ENCODE peak calls at places on chromosomes 6 and 20, in ten cellular contexts. U is adrenal gland, X is dorsolateral prefrontal cortex, H is foreskin keratinocyte, R is mucosa of descending colon, J is GM10248, V is A549, A is NB4, E is RWPE1, K is Peyer's patch. D is an unnamed sample.

GRCh38 chr6:156773935-156774871 is 3.0 kb upstream of the ARID1B start:
- DNase-seq in U (no peak), X (no peak), H (no peak), R (no peak), J (no peak), V (no peak), A (peak; percentile 32), E (no peak), K (no peak), D (no peak)

GRCh38 chr20:22723659-22724058 is 139.3 kb upstream of the FOXA2 start:
- DNase-seq in U (no peak), X (no peak), H (no peak), R (no peak), J (no peak), V (peak; percentile 29), A (no peak), E (no peak), K (no peak), D (no peak)

GRCh38 chr6:169229611-169230321 is 23.9 kb downstream of the THBS2 start:
- DNase-seq in U (no peak), X (no peak), H (no peak), R (no peak), J (no peak), V (no peak), A (no peak), E (no peak), K (no peak), D (no peak)

GRCh38 chr6:16723833-16724232 is 37.4 kb downstream of the ATXN1 start:
- DNase-seq in U (peak; percentile 56), X (no peak), H (peak; percentile 90), R (peak; percentile 10), J (no peak), V (peak; percentile 61), A (peak; percentile 38), E (peak; percentile 79), K (no peak), D (peak; percentile 78)

GRCh38 chr6:33429745-33430042 is 9.8 kb downstream of the SYNGAP1 start:
- DNase-seq in U (no peak), X (no peak), H (no peak), R (no peak), J (no peak), V (no peak), A (no peak), E (no peak), K (no peak), D (no peak)

GRCh38 chr6:34953084-34954025 is 64.3 kb downstream of the ANKS1A start:
- DNase-seq in U (no peak), X (no peak), H (peak; percentile 28), R (peak; percentile 12), J (no peak), V (peak; percentile 79), A (peak; percentile 20), E (peak; percentile 55), K (no peak), D (no peak)

GRCh38 chr6:44672838-44673237 is 285.3 kb downstream of the CDC5L start:
- DNase-seq in U (no peak), X (no peak), H (peak; percentile 59), R (no peak), J (no peak), V (no peak), A (no peak), E (peak; percentile 38), K (no peak), D (no peak)

GRCh38 chr6:120938876-120939231 is 395.4 kb downstream of the TBC1D32 start:
- DNase-seq in U (no peak), X (no peak), H (no peak), R (no peak), J (peak; percentile 47), V (no peak), A (peak; percentile 29), E (no peak), K (no peak), D (no peak)

GRCh38 chr6:30837870-30838269 is 46.4 kb upstream of the DDR1 start:
- DNase-seq in U (no peak), X (no peak), H (no peak), R (no peak), J (no peak), V (no peak), A (no peak), E (no peak), K (no peak), D (no peak)

GRCh38 chr20:4781637-4782349 is 60.1 kb downstream of the PRND start:
- DNase-seq in U (no peak), X (no peak), H (no peak), R (no peak), J (no peak), V (no peak), A (no peak), E (no peak), K (no peak), D (no peak)

GRCh38 chr6:136254851-136255466 is 4.8 kb upstream of the MTFR2 start:
- DNase-seq in U (no peak), X (no peak), H (no peak), R (no peak), J (no peak), V (no peak), A (no peak), E (no peak), K (no peak), D (no peak)

GRCh38 chr6:127023001-127023778 is 95.3 kb upstream of the RSPO3 start:
- DNase-seq in U (no peak), X (no peak), H (no peak), R (no peak), J (no peak), V (peak; percentile 17), A (no peak), E (no peak), K (no peak), D (no peak)

GRCh38 chr6:162123797-162124196 is 603.8 kb downstream of the PRKN start:
- DNase-seq in U (no peak), X (no peak), H (no peak), R (no peak), J (no peak), V (peak; percentile 9), A (peak; percentile 30), E (no peak), K (no peak), D (no peak)
- TF ChIP-seq CTCF in U (no peak), X (peak; percentile 16), H (peak; percentile 23), R (no peak), J (no peak), V (peak; percentile 7), A (peak; percentile 26), E (no peak), K (no peak), D (peak; percentile 28)

GRCh38 chr6:85643530-85644373 is 1.1 kb upstream of the SYNCRIP start:
- DNase-seq in U (peak; percentile 94), X (peak; percentile 78), H (peak; percentile 82), R (peak; percentile 89), J (peak; percentile 71), V (peak; percentile 88), A (peak; percentile 98), E (peak; percentile 95), K (peak; percentile 95), D (peak; percentile 95)

GRCh38 chr6:85641522-85641915 is 1.2 kb downstream of the SYNCRIP start:
- DNase-seq in U (no peak), X (no peak), H (no peak), R (no peak), J (no peak), V (no peak), A (no peak), E (no peak), K (no peak), D (no peak)

GRCh38 chr6:85642774-85643529 is at the start of gene SYNCRIP:
- DNase-seq in U (peak; percentile 99), X (peak; percentile 98), H (peak; percentile 94), R (peak; percentile 99), J (peak; percentile 92), V (peak; percentile 97), A (peak; percentile 99), E (peak; percentile 77), K (peak; percentile 98), D (peak; percentile 98)

GRCh38 chr6:85640806-85641205 is 1.9 kb downstream of the SYNCRIP start:
- DNase-seq in U (no peak), X (no peak), H (no peak), R (no peak), J (no peak), V (no peak), A (no peak), E (no peak), K (no peak), D (no peak)

GRCh38 chr6:85641916-85642773 is 541 bp downstream of the SYNCRIP start:
- DNase-seq in U (peak; percentile 68), X (peak; percentile 52), H (no peak), R (peak; percentile 70), J (peak; percentile 39), V (peak; percentile 48), A (peak; percentile 76), E (peak; percentile 18), K (peak; percentile 73), D (no peak)
- TF ChIP-seq CTCF in U (no peak), X (no peak), H (no peak), R (no peak), J (no peak), V (no peak), A (no peak), E (no peak), K (no peak), D (no peak)

DNA sequence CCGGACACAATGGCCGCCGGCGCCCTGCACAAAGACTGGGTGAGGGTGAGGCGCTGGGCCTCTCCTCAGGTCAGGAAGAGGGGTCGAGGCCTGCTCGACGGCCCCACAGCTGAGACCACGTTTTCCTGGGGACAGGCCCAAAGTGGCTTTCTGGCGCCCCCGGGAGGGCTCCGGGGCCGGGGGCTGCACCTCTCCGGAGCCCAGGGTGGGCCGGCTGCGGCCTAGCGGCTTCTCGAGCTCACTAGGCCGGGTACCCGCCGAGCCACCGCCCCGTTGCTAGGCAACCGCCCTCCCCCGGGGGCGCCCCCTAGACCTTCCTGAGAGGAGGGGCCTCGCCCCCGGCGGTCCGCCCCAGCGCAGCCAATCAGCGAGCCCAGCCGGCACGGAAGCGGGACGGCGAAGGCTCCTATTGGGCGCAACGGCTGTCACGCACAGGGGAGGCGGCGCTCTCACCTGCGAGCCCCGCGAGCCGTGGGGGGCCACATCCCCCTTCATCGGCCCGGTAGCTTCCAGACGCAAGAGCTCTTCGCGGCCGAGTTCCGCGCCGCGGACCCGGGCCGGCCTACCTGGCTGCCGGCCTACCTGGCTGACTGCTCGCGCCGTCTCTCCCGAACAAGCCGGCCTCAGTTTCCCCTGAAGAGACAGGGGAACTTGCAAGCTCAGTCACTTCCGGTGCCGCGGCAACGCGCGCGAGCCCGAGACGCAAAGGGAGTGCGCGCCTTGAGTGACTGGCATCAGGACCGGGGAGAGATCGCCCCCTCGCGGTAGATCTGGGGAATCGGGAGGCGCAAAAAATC is 812 bp upstream of the BCL2L1 start:
- DNase-seq in U (peak; percentile 98), X (peak; percentile 98), H (peak; percentile 90), R (peak; percentile 96), J (peak; percentile 100), V (peak; percentile 99), A (peak; percentile 99), E (peak; percentile 100), K (peak; percentile 98), D (peak; percentile 97)
- TF ChIP-seq CTCF in U (peak; percentile 98), X (peak; percentile 89), H (peak; percentile 99), R (peak; percentile 82), J (peak; percentile 85), V (peak; percentile 95), A (peak; percentile 79), E (peak; percentile 100), K (peak; percentile 99), D (peak; percentile 89)

DNA sequence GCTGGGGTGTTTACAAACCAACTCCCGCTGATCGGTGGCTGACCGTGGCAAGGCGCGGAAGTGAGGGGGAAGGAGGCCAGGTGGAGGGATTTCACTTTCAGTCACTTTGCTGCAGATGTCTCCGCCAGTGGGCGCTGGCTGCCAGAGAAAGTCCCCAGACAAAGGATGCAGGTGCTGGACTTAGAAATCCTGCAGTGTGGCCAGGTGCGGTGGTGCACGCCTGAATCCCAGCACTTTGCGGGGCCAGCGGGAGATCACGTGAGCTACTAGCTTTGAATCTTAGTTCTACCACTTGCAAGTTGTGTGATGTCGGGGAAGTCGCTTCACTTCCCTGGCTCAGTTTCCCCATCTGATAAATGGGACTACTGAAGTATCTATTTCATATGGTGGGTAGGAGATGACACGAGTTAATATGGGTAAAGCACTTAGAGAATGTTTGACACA is 180.4 kb downstream of the ZNF217 start:
- DNase-seq in U (no peak), X (no peak), H (no peak), R (peak; percentile 68), J (peak; percentile 88), V (peak; percentile 59), A (no peak), E (peak; percentile 44), K (peak; percentile 66), D (no peak)
- TF ChIP-seq CTCF in U (no peak), X (no peak), H (no peak), R (no peak), J (peak; percentile 79), V (peak; percentile 52), A (no peak), E (no peak), K (peak; percentile 41), D (no peak)